ENCODE peak calls at places on chromosomes 4 and X, in four cellular contexts. W, T, B and C are unnamed samples.

GRCh38 chr4:155571184-155571944 is 95.3 kb upstream of the GUCY1A1 start:
- DNase-seq in W (no peak), T (no peak), B (no peak), C (no peak)

GRCh38 chrX:49183701-49184281 is 2.4 kb downstream of the PRICKLE3 start:
- DNase-seq in B (no peak), W (no peak), T (no peak), C (no peak)

GRCh38 chr4:110062166-110062565 is 136.2 kb downstream of the ELOVL6 start:
- DNase-seq in W (no peak), T (no peak), B (no peak), C (no peak)

GRCh38 chr4:141120036-141120593 is 13.2 kb downstream of the RNF150 start:
- DNase-seq in W (no peak), B (no peak), T (no peak), C (no peak)

GRCh38 chr4:74793757-74794340 is 474 bp downstream of the BTC start:
- DNase-seq in W (no peak), T (peak), B (peak), C (no peak)

GRCh38 chr4:8115916-8116315 is 42.7 kb downstream of the ABLIM2 start:
- DNase-seq in W (no peak), T (no peak), B (no peak), C (no peak)

GRCh38 chrX:23228950-23229448 is 105.7 kb upstream of the PTCHD1 start:
- DNase-seq in B (no peak), W (no peak), T (no peak), C (no peak)

GRCh38 chr4:499563-499962 is 553 bp downstream of the PIGG start:
- DNase-seq in W (no peak), B (no peak), T (no peak), C (no peak)

GRCh38 chr4:55503164-55503563 is 43.5 kb downstream of the CLOCK start:
- DNase-seq in W (peak), T (no peak), B (peak), C (peak)

GRCh38 chr4:73609688-73610087 is 10.5 kb downstream of the RASSF6 start:
- DNase-seq in B (peak), W (peak), T (no peak), C (no peak)

GRCh38 chrX:37349131-37350033 is at the start of gene PRRG1:
- DNase-seq in T (peak), W (peak), B (peak), C (no peak)

GRCh38 chr4:126338572-126338971 is 1023.8 kb downstream of the FAT4 start:
- DNase-seq in B (no peak), T (no peak), W (no peak), C (no peak)

GRCh38 chr4:148270600-148270999 is 171.6 kb downstream of the NR3C2 start:
- DNase-seq in B (no peak), W (peak), T (no peak), C (no peak)

GRCh38 chrX:20263474-20263873 is 3.2 kb downstream of the RPS6KA3 start:
- DNase-seq in T (no peak), W (peak), B (peak), C (no peak)

GRCh38 chr4:63717384-63717783 is 691.9 kb downstream of the TECRL start:
- DNase-seq in W (no peak), T (no peak), B (no peak), C (peak)

GRCh38 chrX:57516491-57516890 is 75.3 kb upstream of the ZXDB start:
- DNase-seq in B (no peak), T (no peak), W (no peak), C (no peak)

GRCh38 chrX:150873616-150874015 is 24.9 kb downstream of the CD99L2 start:
- DNase-seq in W (peak), B (peak), T (no peak), C (no peak)

GRCh38 chr4:82429728-82430192 is 502 bp downstream of the HNRNPDL start:
- DNase-seq in W (peak), B (peak), T (no peak), C (no peak)

GRCh38 chr4:115537387-115537786 is 424.0 kb upstream of the NDST4 start:
- DNase-seq in W (no peak), T (no peak), B (peak), C (no peak)

GRCh38 chrX:101977091-101977490 is 45.3 kb upstream of the ZMAT1 start:
- DNase-seq in W (no peak), B (no peak), T (no peak), C (no peak)

GRCh38 chrX:136147320-136147901 is at the start of gene FHL1:
- DNase-seq in T (peak), W (no peak), B (peak), C (no peak)

GRCh38 chr4:147481577-147482109 is 746 bp downstream of the EDNRA start:
- DNase-seq in B (peak), W (peak), T (peak), C (no peak)

GRCh38 chr4:98659106-98659592 is 738 bp upstream of the TSPAN5 start:
- DNase-seq in W (peak), B (peak), T (no peak), C (no peak)

GRCh38 chr4:107951551-107951950 is 20.2 kb downstream of the CYP2U1 start:
- DNase-seq in W (peak), T (no peak), B (peak), C (no peak)

GRCh38 chr4:146222313-146222712 is 8.0 kb downstream of the REELD1 start:
- DNase-seq in W (peak), T (no peak), B (peak), C (no peak)

GRCh38 chr4:114417214-114417613 is 181.4 kb upstream of the UGT8 start:
- DNase-seq in B (no peak), T (no peak), W (no peak), C (no peak)

GRCh38 chr4:77501851-77502250 is 103.8 kb upstream of the CXCL13 start:
- DNase-seq in T (no peak), W (no peak), B (no peak), C (no peak)

GRCh38 chr4:186844059-186844681 is 120.5 kb upstream of the FAT1 start:
- DNase-seq in B (peak), T (no peak), W (peak), C (no peak)

GRCh38 chrX:106863697-106864096 is 39.4 kb downstream of the RIPPLY1 start:
- DNase-seq in T (no peak), W (no peak), B (no peak), C (no peak)

GRCh38 chrX:120560842-120561633 is at the start of gene CUL4B:
- DNase-seq in W (peak), B (peak), T (peak), C (peak)

GRCh38 chrX:120560405-120560841 is 339 bp downstream of the CUL4B start:
- DNase-seq in T (no peak), B (peak), W (peak), C (no peak)

GRCh38 chrX:120559799-120560198 is 963 bp downstream of the CUL4B start:
- DNase-seq in B (no peak), W (no peak), T (no peak), C (no peak)

GRCh38 chrX:120561634-120562568 is 1.1 kb upstream of the CUL4B start:
- DNase-seq in W (no peak), B (no peak), T (no peak), C (no peak)

DNA sequence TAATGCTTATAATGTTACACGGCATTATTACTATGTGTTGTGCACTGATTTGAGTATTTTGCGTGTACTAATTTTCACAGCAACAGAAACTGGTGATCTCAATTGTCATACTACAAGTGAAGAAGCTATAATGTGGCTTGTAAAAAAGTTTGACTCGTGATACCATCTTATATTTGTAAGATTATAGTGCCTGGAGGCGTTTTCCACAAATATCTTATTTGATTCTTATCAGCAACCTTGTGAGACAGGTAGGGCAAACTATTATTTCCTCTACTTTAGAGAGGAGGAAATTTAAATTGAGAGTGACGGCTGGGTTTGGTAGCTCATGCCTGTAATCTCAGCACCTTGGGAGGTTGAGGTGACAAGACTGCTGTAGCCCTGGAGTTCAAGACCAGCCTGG is 4.5 kb downstream of the CUL4B start:
- DNase-seq in T (no peak), W (no peak), B (no peak), C (no peak)
- TF ChIP-seq CTCF in T (no peak), W (no peak), B (no peak), C (no peak)

GRCh38 chr4:100548209-100548579 is 30.4 kb upstream of the EMCN start:
- DNase-seq in B (no peak), W (no peak), T (no peak), C (no peak)
- TF ChIP-seq EZH2 in B (no peak), W (no peak), T (no peak), C (no peak)

DNA sequence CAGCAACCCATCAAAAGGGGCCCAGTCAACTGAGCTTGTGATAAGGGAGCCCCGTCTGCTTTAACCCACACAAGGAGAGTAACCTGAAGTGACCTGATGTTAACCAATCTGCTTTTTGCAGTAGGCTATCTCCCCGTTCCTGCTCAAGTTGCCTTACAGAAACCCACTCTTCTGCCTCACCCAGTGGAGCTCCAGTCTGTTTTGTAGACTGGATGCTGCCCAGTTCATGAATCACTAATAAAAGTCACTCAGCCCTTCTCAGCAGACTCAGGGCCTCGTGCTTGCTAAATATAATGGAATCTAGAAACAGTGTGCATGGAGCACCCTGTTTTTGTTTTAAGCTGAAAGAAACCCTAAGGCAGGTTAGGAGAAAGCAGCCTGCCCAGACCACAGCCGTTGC is 312.3 kb downstream of the FBXW7 start:
- DNase-seq in B (no peak), T (no peak), W (no peak), C (no peak)
- H3K4me3 ChIP-seq in B (no peak), T (no peak), W (no peak), C (no peak)

GRCh38 chr4:86934147-86934771 is 552 bp upstream of the AFF1 start:
- DNase-seq in T (no peak), B (no peak), W (no peak), C (no peak)

GRCh38 chr4:86935499-86935832 is 655 bp downstream of the AFF1 start:
- DNase-seq in B (no peak), T (no peak), W (no peak), C (no peak)

GRCh38 chr4:86934772-86935498 is at the start of gene AFF1:
- DNase-seq in B (peak), W (peak), T (peak), C (peak)

GRCh38 chr4:86939123-86939522 is 4.3 kb downstream of the AFF1 start:
- DNase-seq in B (no peak), W (no peak), T (no peak), C (no peak)

DNA sequence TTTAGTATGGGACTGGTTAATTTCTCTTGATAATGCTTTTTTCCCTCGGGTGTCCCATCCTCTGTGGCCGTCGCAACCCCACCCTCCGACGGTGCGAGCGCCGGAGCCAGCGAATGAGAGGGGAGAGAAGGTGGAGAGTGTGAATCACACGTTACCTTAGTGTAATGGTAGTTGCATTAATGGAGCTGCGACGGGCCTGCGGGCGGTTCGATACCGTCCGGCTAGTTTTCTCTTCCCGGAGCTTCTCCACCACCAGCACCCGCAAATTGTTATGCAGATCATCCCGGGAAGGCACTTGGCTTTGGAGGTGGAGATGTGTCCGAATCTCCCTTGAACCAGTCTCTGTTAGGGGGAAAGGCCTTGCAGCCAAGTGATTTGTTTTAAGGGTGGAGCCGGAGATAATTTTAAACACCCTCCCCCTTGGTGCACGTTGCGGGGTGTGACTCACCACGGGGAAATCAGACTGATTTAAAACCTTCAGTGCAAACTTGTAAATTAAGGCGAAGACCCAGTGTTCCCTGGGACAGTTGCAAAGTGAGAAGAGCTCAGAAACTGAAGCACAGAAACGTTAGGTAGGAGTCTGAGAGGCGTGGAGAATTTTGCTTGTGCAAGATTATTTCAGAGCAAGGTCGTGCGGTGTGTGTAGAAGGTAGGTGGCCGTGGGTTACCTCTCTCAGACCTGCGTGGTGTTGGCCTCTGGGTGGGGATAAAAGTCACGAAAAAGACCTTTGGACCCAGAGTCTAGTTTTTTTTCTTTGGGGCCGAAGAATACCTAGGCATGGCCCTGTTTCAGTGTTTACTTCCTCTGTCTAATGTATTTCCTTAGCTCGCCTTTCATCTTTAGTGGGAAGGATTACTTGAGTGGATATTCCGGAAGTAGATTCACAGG is 1.3 kb downstream of the AFF1 start:
- DNase-seq in T (peak), W (peak), B (peak), C (peak)
- TF ChIP-seq CTCF in T (no peak), W (no peak), B (no peak), C (no peak)

GRCh38 chr4:4226606-4227438 is at the start of gene OTOP1:
- DNase-seq in W (no peak), T (no peak), B (no peak), C (no peak)

GRCh38 chr4:4227510-4228355 is 1.0 kb upstream of the OTOP1 start:
- DNase-seq in W (no peak), T (peak), B (no peak), C (no peak)

GRCh38 chr4:4228356-4228668 is 1.6 kb upstream of the OTOP1 start:
- DNase-seq in T (no peak), W (no peak), B (no peak), C (no peak)

GRCh38 chr4:4225915-4226605 is 669 bp downstream of the OTOP1 start:
- DNase-seq in B (no peak), W (no peak), T (peak), C (no peak)
- TF ChIP-seq EZH2 in B (peak), W (no peak), T (peak), C (peak)

DNA sequence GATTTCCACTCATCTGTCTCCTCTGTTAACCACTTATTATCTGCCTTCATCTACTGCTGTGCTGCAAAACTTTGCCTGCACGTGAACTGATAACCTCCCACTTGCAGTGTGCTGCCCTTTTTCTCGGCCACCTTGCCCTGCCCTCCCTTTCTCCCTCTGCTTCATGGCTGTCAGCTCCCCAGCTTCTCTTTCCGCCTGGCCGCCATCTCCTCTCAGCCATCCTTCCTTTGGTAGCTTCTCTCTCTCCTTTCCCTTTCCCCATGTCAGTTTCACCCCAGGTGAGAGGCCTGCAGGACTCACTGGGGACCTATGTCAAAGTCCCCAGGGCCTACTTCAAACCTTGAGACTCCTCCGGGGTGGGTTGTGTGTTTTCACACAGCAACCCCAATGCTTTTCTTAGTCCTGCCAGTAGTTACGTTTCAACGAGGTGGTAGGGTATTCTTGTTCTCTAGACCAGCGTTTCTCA is 6.6 kb downstream of the MSL3 start:
- DNase-seq in W (no peak), T (no peak), B (no peak), C (no peak)
- H3K4me3 ChIP-seq in W (no peak), T (no peak), B (no peak), C (no peak)

GRCh38 chr4:24473309-24473721 is 111.0 kb downstream of the DHX15 start:
- DNase-seq in B (peak), T (peak), W (peak), C (no peak)
- TF ChIP-seq CTCF in B (no peak), T (no peak), W (no peak), C (no peak)

DNA sequence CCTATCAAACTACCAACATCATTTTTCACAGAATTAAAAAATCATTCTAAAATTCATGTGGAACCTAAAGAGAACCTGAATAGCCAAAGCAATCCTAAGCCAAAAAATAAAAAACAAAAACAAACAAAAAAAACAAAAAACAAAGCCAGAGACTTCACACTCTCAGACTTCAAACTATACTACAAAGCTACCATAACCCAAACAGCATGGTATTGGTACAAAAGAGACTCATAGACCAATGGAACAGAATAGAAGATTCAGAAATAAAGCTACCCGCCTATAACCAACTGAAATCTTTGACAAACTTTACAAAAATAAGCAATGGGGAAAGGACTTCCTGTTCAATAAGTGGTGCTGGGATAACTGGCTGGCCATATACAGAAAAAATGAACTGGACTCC is 152.3 kb upstream of the SMIM31 start:
- DNase-seq in W (no peak), T (no peak), B (no peak), C (no peak)
- TF ChIP-seq EZH2 in W (no peak), T (no peak), B (no peak), C (no peak)